ENCODE peak calls at places on chromosomes 2 and 18, in six cellular contexts. R is GM23248, Y is HepG2, E is body of pancreas, V is spleen, N is left ventricle myocardium inferior. M is an unnamed sample. For H3K27me3, the result is how much of the 10 kb centered on the place peaks cover.

GRCh38 chr2:47013383-47013782 is 97.8 kb upstream of the MCFD2 start:
- DNase-seq in R (no peak), Y (no peak), E (no peak), V (no peak), N (no peak), M (no peak)

GRCh38 chr2:145228506-145228905 is 708.6 kb upstream of the ZEB2 start:
- DNase-seq in R (peak), Y (no peak), E (no peak), V (no peak), N (no peak), M (no peak)

GRCh38 chr2:229154381-229154780 is 116.7 kb downstream of the PID1 start:
- DNase-seq in R (peak), Y (no peak), E (no peak), V (no peak), N (no peak), M (peak)

GRCh38 chr2:188024811-188025210 is 266.9 kb upstream of the GULP1 start:
- DNase-seq in R (no peak), Y (no peak), E (no peak), V (no peak), N (no peak), M (no peak)

GRCh38 chr2:96580771-96581170 is 44.2 kb downstream of the ARID5A start:
- DNase-seq in R (peak), Y (peak), E (no peak), V (no peak), N (no peak), M (no peak)

GRCh38 chr18:43279015-43279758 is 1.9 kb upstream of the SYT4 start:
- DNase-seq in R (peak), Y (peak), E (no peak), V (no peak), N (no peak), M (no peak)

GRCh38 chr2:81060971-81061370 is 756.4 kb upstream of the LRRTM1 start:
- DNase-seq in R (no peak), Y (no peak), E (no peak), V (no peak), N (no peak), M (no peak)

GRCh38 chr2:45331034-45331786 is 279.9 kb downstream of the SRBD1 start:
- DNase-seq in R (peak), Y (peak), E (peak), V (no peak), N (no peak), M (peak)

GRCh38 chr2:205766765-205767359 is 84.6 kb downstream of the NRP2 start:
- DNase-seq in R (peak), Y (peak), E (peak), V (no peak), N (peak), M (peak)

GRCh38 chr2:5290911-5291546 is 401.2 kb upstream of the SOX11 start:
- DNase-seq in R (no peak), Y (no peak), E (no peak), V (no peak), N (no peak), M (no peak)

GRCh38 chr18:54269924-54270844 is 867 bp downstream of the POLI start:
- DNase-seq in R (peak), Y (peak), E (peak), V (peak), N (no peak), M (peak)

GRCh38 chr18:48993586-48993985 is 42.8 kb upstream of the SMAD7 start:
- DNase-seq in R (peak), Y (no peak), E (no peak), V (no peak), N (no peak), M (no peak)

GRCh38 chr18:48832961-48833700 is 117.6 kb downstream of the SMAD7 start:
- DNase-seq in R (peak), Y (no peak), E (peak), V (peak), N (peak), M (peak)

GRCh38 chr2:9071032-9071431 is 67.5 kb upstream of the MBOAT2 start:
- DNase-seq in R (peak), Y (peak), E (no peak), V (no peak), N (no peak), M (peak)

GRCh38 chr2:23137161-23137560 is 247.8 kb upstream of the KLHL29 start:
- DNase-seq in R (no peak), Y (no peak), E (no peak), V (no peak), N (no peak), M (no peak)

GRCh38 chr2:102063948-102064678 is 72.4 kb downstream of the IL1R2 start:
- DNase-seq in R (peak), Y (peak), E (peak), V (peak), N (peak), M (no peak)

GRCh38 chr2:140718999-140719398 is 1411.8 kb downstream of the LRP1B start:
- DNase-seq in R (no peak), Y (no peak), E (no peak), V (no peak), N (no peak), M (no peak)

GRCh38 chr2:115946341-115946740 is 1503.9 kb downstream of the DPP10 start:
- DNase-seq in R (no peak), Y (no peak), E (no peak), V (no peak), N (no peak), M (no peak)

GRCh38 chr2:207086136-207086535 is 79.6 kb downstream of the KLF7 start:
- DNase-seq in R (no peak), Y (no peak), E (no peak), V (no peak), N (no peak), M (no peak)

GRCh38 chr2:220243571-220243970 is 616.1 kb downstream of the SLC4A3 start:
- DNase-seq in R (no peak), Y (no peak), E (no peak), V (no peak), N (no peak), M (no peak)
- H3K27ac ChIP-seq in R (no peak), Y (no peak), E (no peak), V (no peak), N (no peak), M (no peak)

GRCh38 chr2:73291461-73292315 is 1.7 kb downstream of the EGR4 start:
- DNase-seq in R (no peak), Y (no peak), E (no peak), V (peak), N (no peak), M (no peak)

GRCh38 chr2:73289304-73289703 is 4.0 kb downstream of the EGR4 start:
- DNase-seq in R (no peak), Y (no peak), E (no peak), V (no peak), N (no peak), M (no peak)

GRCh38 chr2:73292316-73292905 is 937 bp downstream of the EGR4 start:
- DNase-seq in R (no peak), Y (no peak), E (no peak), V (no peak), N (no peak), M (no peak)

GRCh38 chr2:73290049-73290839 is 3.1 kb downstream of the EGR4 start:
- DNase-seq in R (peak), Y (peak), E (peak), V (no peak), N (no peak), M (peak)

GRCh38 chr2:73291093-73291460 is 2.3 kb downstream of the EGR4 start:
- DNase-seq in R (peak), Y (no peak), E (peak), V (peak), N (no peak), M (peak)
- H3K27me3 ChIP-seq in R (half or more), Y (half or more), E (under half), V (half or more), N (half or more), M (under half)

GRCh38 chr2:163736433-163737168 is 793 bp upstream of the FIGN start:
- DNase-seq in R (peak), Y (peak), E (peak), V (peak), N (peak), M (no peak)

GRCh38 chr2:163735692-163736432 is at the start of gene FIGN:
- DNase-seq in R (peak), Y (peak), E (peak), V (no peak), N (peak), M (peak)

GRCh38 chr2:163737563-163737962 is 1.8 kb upstream of the FIGN start:
- DNase-seq in R (no peak), Y (no peak), E (no peak), V (no peak), N (no peak), M (no peak)

GRCh38 chr2:163734911-163735691 is 707 bp downstream of the FIGN start:
- DNase-seq in R (peak), Y (no peak), E (no peak), V (no peak), N (no peak), M (no peak)

GRCh38 chr2:163737169-163737439 is 1.3 kb upstream of the FIGN start:
- DNase-seq in R (no peak), Y (no peak), E (no peak), V (no peak), N (no peak), M (no peak)
- H3K4me3 ChIP-seq in R (peak), Y (peak), E (peak), V (peak), N (peak), M (no peak)

DNA sequence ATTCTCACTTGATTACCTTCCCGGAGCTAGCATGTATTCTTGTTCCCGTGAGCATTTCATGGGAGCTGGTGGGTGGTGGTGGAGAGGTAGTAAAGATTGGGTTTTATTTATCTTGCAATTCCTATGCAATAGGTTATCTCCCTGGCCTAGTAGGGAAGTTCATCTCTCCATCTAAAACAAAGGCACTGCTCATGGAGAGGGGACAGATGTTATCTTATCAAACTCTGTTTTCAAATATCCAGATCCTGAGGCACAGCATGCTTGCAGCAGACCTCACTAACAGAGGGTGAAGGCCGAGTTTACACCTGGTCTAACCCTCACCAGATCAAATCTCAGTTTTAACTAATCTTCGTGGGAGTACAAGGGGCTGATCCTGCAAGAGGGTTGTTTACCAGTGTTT is 98.9 kb downstream of the CYRIA start:
- DNase-seq in R (no peak), Y (no peak), E (no peak), V (no peak), N (no peak), M (no peak)
- H3K27ac ChIP-seq in R (no peak), Y (no peak), E (no peak), V (no peak), N (no peak), M (no peak)

GRCh38 chr2:118853647-118854367 is 6.4 kb upstream of the EN1 start:
- DNase-seq in R (no peak), Y (no peak), E (no peak), V (no peak), N (no peak), M (no peak)

GRCh38 chr2:118854507-118855300 is 7.3 kb upstream of the EN1 start:
- DNase-seq in R (no peak), Y (no peak), E (no peak), V (no peak), N (no peak), M (no peak)

GRCh38 chr2:118851650-118852049 is 4.2 kb upstream of the EN1 start:
- DNase-seq in R (no peak), Y (no peak), E (no peak), V (no peak), N (no peak), M (no peak)

GRCh38 chr2:118852605-118853128 is 5.2 kb upstream of the EN1 start:
- DNase-seq in R (no peak), Y (no peak), E (no peak), V (peak), N (no peak), M (no peak)

DNA sequence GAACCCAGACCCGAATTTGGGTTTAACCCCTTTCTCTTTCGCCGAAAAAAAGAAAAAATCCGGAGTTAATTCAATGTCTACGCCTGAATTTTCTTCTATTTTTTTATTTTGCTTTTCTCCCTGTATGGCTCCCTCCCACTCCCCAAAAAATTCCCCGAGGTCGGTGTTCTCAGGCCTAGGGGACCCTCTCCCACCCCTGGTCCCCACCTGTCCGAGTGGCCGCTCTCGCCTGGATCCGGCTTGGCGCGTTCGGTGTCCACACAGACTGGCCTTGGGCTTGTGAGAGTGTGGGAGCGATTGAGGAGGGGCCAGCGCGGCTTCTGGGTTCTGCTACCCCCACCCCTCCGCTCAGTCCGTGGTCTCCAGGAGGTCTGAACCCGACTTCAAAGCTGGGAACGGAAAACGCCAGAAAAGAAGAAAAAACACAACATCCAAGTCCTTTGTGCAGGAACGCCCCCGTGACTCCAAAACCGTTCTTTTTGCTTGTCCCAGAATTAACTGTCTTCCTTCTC is 5.7 kb upstream of the EN1 start:
- DNase-seq in R (no peak), Y (no peak), E (no peak), V (no peak), N (no peak), M (no peak)
- H3K27me3 ChIP-seq in R (under half), Y (half or more), E (under half), V (half or more), N (half or more), M (under half)

DNA sequence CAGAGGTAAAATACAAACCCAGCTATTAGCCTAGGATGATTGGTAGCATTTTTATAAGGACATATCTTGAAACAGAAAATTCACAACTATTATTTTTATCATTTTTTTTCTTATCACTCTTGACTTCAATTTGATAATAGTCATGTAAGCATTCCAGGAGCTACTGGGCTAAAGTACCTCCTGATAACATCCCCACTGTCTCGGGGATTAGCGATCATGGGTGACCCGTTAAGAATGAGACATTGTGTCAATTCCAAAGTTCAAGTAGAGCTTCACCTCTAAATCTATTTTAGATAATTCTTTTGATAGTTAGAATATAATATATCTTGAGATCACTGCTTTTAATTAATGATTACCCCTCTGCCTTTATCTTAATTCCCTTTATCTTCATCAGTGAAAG is 1204.5 kb upstream of the CHAC2 start:
- DNase-seq in R (no peak), Y (no peak), E (no peak), V (no peak), N (no peak), M (no peak)
- H3K4me3 ChIP-seq in R (no peak), Y (no peak), E (no peak), V (no peak), N (no peak), M (no peak)

GRCh38 chr2:11391941-11392266 is 47.5 kb upstream of the ROCK2 start:
- DNase-seq in R (no peak), Y (no peak), E (no peak), V (no peak), N (no peak), M (no peak)
- H3K27ac ChIP-seq in R (no peak), Y (no peak), E (peak), V (no peak), N (peak), M (peak)

DNA sequence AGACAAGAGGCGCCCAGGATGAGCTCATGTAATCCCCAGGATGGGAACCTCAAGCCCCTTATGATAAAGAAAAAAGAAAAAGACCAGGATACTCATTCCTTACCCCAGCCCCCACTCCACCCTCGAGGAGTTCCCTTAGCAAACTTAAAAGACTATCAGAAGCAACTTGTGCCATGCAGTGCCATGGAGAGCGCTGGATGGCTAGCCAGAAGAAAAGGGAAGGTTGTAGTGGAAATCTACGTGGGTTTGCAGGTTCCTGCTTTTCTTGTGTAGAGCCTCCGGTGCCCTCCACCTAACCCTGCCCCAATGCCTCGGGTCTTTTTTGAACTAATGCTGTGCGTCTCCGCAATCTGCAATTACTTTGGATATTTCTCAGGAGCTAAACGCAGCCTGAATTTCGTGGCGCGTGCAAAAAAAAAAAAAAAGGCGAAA is 16.2 kb upstream of the BCL11A start:
- DNase-seq in R (peak), Y (no peak), E (no peak), V (no peak), N (no peak), M (no peak)
- H3K27me3 ChIP-seq in R (half or more), Y (under half), E (under half), V (under half), N (half or more), M (under half)

DNA sequence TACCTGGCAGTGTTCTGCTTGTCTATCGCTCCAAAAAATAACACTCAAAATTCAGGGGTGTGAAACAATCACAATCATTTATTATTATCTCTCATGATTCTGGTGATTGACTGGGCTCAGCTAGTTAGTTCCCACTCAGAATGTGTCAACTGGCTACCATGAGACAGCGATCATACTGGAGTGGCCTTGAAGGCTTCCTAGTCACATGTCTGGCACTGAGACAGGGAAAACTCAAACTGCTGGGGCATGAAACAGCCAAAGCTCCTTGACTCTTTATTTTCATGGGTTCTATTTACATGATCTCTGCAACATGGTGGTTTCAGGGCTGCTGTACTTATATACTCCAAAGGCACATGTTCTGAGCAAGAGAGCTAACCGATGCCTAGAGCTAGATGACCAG is 6.2 kb upstream of the ANXA4 start:
- DNase-seq in R (no peak), Y (no peak), E (peak), V (no peak), N (no peak), M (no peak)
- H3K4me3 ChIP-seq in R (no peak), Y (no peak), E (no peak), V (no peak), N (no peak), M (no peak)

GRCh38 chr18:21678897-21679296 is 25.7 kb downstream of the ABHD3 start:
- DNase-seq in R (no peak), Y (no peak), E (no peak), V (no peak), N (no peak), M (no peak)
- H3K27ac ChIP-seq in R (no peak), Y (no peak), E (no peak), V (no peak), N (no peak), M (no peak)